ENCODE peak calls at places on chromosomes 6 and 20, in eight cellular contexts. D is IMR-90, I is A673, P is stomach, K is mucosa of descending colon, F is MM.1S, Y is left lung, O is breast epithelium. T is an unnamed sample.

GRCh38 chr20:50308166-50308512 is 117.5 kb downstream of the CEBPB start:
- DNase-seq in P (no peak), I (no peak), O (no peak), F (no peak), D (no peak), K (no peak), Y (no peak), T (no peak)

GRCh38 chr6:42313941-42314570 is 96.4 kb upstream of the MRPS10 start:
- DNase-seq in P (no peak), Y (no peak), I (no peak), O (no peak), F (no peak), K (no peak), D (peak; percentile 86), T (no peak)

GRCh38 chr20:33162313-33162712 is 5.6 kb upstream of the BPIFA2 start:
- DNase-seq in K (no peak), D (no peak), O (no peak), F (no peak), I (no peak), Y (no peak), P (no peak), T (no peak)

GRCh38 chr6:161001421-161001820 is 9.9 kb downstream of the MAP3K4 start:
- DNase-seq in I (peak; percentile 4), F (no peak), Y (no peak), P (no peak), D (no peak), O (no peak), K (no peak), T (no peak)

GRCh38 chr6:124870611-124871201 is 91.5 kb upstream of the RNF217 start:
- DNase-seq in K (no peak), O (no peak), P (no peak), Y (no peak), I (peak; percentile 46), F (no peak), D (peak; percentile 64), T (no peak)

GRCh38 chr20:46324379-46324778 is 16.1 kb upstream of the CDH22 start:
- DNase-seq in F (no peak), I (no peak), D (no peak), Y (no peak), K (no peak), O (no peak), P (no peak), T (no peak)

GRCh38 chr6:157584036-157584435 is 203.0 kb downstream of the ZDHHC14 start:
- DNase-seq in I (no peak), O (no peak), P (no peak), K (no peak), D (no peak), F (no peak), Y (no peak), T (no peak)

GRCh38 chr6:3319801-3320200 is 61.1 kb downstream of the PSMG4 start:
- DNase-seq in K (no peak), O (no peak), F (no peak), D (no peak), I (no peak), Y (no peak), P (peak; percentile 4), T (no peak)

GRCh38 chr20:33545763-33546162 is 55.9 kb downstream of the CBFA2T2 start:
- DNase-seq in O (no peak), Y (no peak), I (no peak), D (no peak), P (no peak), F (no peak), K (no peak), T (no peak)

GRCh38 chr6:75076009-75076408 is 129.8 kb downstream of the COL12A1 start:
- DNase-seq in D (no peak), F (no peak), I (no peak), Y (no peak), O (no peak), K (no peak), P (no peak), T (no peak)

GRCh38 chr20:61909821-61910220 is 155.9 kb downstream of the TAF4 start:
- DNase-seq in D (no peak), P (no peak), F (no peak), Y (no peak), I (no peak), K (no peak), O (no peak), T (no peak)

GRCh38 chr20:29690274-29690673 is 1567.2 kb upstream of the DEFB115 start:
- DNase-seq in F (no peak), D (no peak), I (no peak), O (no peak), Y (no peak), P (no peak), K (no peak), T (no peak)

GRCh38 chr20:34562643-34563042 is 4.1 kb downstream of the MAP1LC3A start:
- DNase-seq in D (peak; percentile 16), K (no peak), Y (no peak), I (no peak), O (no peak), P (no peak), F (peak; percentile 15), T (no peak)

GRCh38 chr20:54044156-54044555 is 26.2 kb downstream of the BCAS1 start:
- DNase-seq in K (no peak), I (peak; percentile 16), P (no peak), F (no peak), O (no peak), Y (no peak), D (peak; percentile 51), T (no peak)

GRCh38 chr20:34475979-34476736 is 40.1 kb upstream of the DYNLRB1 start:
- DNase-seq in O (no peak), P (peak; percentile 65), Y (peak; percentile 37), F (peak; percentile 70), I (no peak), D (peak; percentile 21), K (peak; percentile 62), T (no peak)

GRCh38 chr6:44642870-44643522 is 255.5 kb downstream of the CDC5L start:
- DNase-seq in F (no peak), I (no peak), O (no peak), D (peak; percentile 18), Y (no peak), P (no peak), K (no peak), T (no peak)

GRCh38 chr6:12602342-12602741 is 114.2 kb upstream of the PHACTR1 start:
- DNase-seq in Y (no peak), F (no peak), I (no peak), P (no peak), D (no peak), K (no peak), O (no peak), T (no peak)

GRCh38 chr20:25508083-25508770 is 77.1 kb downstream of the NINL start:
- DNase-seq in K (no peak), P (no peak), F (no peak), Y (no peak), I (no peak), O (no peak), D (peak; percentile 85), T (no peak)

GRCh38 chr6:142605922-142606321 is 304.1 kb downstream of the ADGRG6 start:
- DNase-seq in D (peak; percentile 58), K (no peak), F (no peak), P (no peak), Y (no peak), O (no peak), I (no peak), T (no peak)

GRCh38 chr6:31769684-31770371 is 7.3 kb downstream of the VWA7 start:
- DNase-seq in I (peak; percentile 63), P (peak; percentile 89), D (peak; percentile 31), Y (peak; percentile 84), F (peak; percentile 76), O (peak; percentile 57), K (peak; percentile 95), T (peak; percentile 69)

GRCh38 chr20:62208805-62209755 is 11.0 kb downstream of the HRH3 start:
- DNase-seq in Y (no peak), O (no peak), K (no peak), P (peak; percentile 33), I (no peak), D (no peak), F (no peak), T (no peak)

DNA sequence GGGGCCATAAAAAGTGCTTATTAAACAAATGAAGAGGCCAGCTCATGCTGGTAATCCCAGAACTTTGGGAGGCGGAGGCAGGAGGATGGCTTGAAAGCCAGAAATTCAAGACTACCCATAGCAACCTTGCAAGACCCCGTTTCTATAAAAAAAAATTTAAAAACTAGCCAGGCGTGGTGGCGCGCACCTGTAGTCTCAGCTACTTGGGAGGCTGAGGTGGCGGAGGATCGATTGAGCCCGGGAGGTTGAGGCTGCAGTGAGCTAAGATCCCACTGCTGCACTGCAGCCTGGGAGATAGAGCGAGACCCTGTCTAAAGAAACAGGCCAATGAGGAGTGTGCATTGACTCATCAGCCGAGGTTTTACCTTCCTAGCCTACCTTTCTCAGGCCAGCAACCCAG is 15.2 kb downstream of the NPEPL1 start:
- DNase-seq in P (no peak), O (peak; percentile 10), D (no peak), K (no peak), F (no peak), I (no peak), Y (peak; percentile 19), T (no peak)
- H3K36me3 ChIP-seq in P (peaks cover 17% of the 10 kb centered on the region), O (no peaks in the 10 kb centered on the region), D (peaks cover 12% of the 10 kb centered on the region), K (no peaks in the 10 kb centered on the region), F (no peaks in the 10 kb centered on the region), I (no peaks in the 10 kb centered on the region), Y (peaks cover 48% of the 10 kb centered on the region), T (peaks cover 14% of the 10 kb centered on the region)

GRCh38 chr6:189676-190075 is 102.6 kb upstream of the DUSP22 start:
- DNase-seq in K (no peak), F (no peak), Y (no peak), O (no peak), I (no peak), D (no peak), P (no peak), T (no peak)
- H3K4me1 ChIP-seq in K (peaks cover 2% of the 10 kb centered on the region), F (peaks cover 50% of the 10 kb centered on the region), Y (no peaks in the 10 kb centered on the region), O (no peaks in the 10 kb centered on the region), I (no peaks in the 10 kb centered on the region), D (peaks cover 3% of the 10 kb centered on the region), P (no peaks in the 10 kb centered on the region), T (peaks cover 19% of the 10 kb centered on the region)

DNA sequence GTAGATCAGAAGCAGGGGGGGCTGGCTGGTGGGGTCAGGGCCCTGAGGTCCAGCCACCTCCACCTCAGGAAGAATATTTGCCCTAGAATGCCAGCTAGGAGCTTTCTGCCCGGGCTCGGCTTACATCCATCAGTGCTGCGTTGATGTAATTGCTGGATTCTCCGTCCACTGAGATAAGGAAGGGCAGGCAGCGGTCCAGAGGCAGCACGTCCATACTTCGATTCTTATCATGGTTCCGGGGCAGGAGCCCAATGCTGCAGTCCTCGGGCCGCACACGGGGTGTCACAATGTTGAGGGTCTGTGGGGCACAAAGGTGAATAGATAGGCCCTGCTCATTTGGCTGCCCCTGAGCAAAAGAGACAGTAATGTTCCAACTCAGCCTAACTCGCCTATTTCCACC is 483.8 kb upstream of the CHD6 start:
- DNase-seq in P (no peak), K (no peak), I (no peak), Y (no peak), O (no peak), F (no peak), D (no peak), T (no peak)
- H3K9me3 ChIP-seq in P (no peaks in the 10 kb centered on the region), K (no peaks in the 10 kb centered on the region), I (no peaks in the 10 kb centered on the region), Y (no peaks in the 10 kb centered on the region), O (no peaks in the 10 kb centered on the region), F (no peaks in the 10 kb centered on the region), D (peaks cover 33% of the 10 kb centered on the region), T (no peaks in the 10 kb centered on the region)

DNA sequence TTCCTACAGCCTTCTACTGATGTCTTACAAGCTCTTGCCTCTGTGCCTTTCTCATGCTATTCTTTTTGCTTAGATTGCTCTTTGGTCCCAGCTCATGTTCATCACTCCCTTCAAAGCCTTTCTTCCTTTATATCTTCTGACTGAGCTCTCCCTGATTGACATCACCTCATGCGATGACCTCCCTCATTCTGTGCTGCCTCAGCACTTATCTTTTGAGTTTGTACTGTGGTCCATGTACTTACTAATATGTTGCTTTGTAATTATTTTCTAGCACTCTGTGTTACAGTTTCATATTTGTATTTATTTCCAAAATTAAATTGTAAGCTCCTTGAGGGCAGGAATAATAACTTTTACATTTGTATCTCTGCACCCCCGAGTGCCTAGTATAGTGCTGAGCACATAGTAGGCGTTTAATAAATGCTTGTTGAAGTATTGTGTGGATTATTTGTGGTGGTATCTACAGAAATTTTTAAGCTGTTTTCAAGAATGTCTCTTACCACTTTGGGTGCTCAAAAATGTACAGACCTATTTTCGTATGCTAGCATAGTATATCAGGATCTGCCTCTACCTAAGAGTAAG is 17.4 kb downstream of the ZKSCAN8 start:
- DNase-seq in F (no peak), Y (no peak), K (no peak), P (no peak), O (no peak), I (no peak), D (no peak), T (no peak)
- H3K36me3 ChIP-seq in F (peaks cover 4% of the 10 kb centered on the region), Y (peaks cover 39% of the 10 kb centered on the region), K (no peaks in the 10 kb centered on the region), P (peaks cover 17% of the 10 kb centered on the region), O (peaks cover 1% of the 10 kb centered on the region), I (peaks cover 16% of the 10 kb centered on the region), D (peaks cover 9% of the 10 kb centered on the region), T (peaks cover 13% of the 10 kb centered on the region)

T was measured in effector memory CD4-positive, alpha-beta T cell.